ENCODE peak calls at places on chromosomes 7 and 10, in five cellular contexts. V is CD14-positive monocyte, Q is heart left ventricle, N is dorsolateral prefrontal cortex, A is H9. K is an unnamed sample.

GRCh38 chr10:100153239-100153840 is 32.5 kb downstream of the ERLIN1 start:
- DNase-seq in V (no peak), Q (no peak), N (no peak), A (no peak), K (no peak)

GRCh38 chr7:24406053-24406561 is 122.1 kb downstream of the NPY start:
- DNase-seq in V (no peak), Q (no peak), N (no peak), A (peak; percentile 64), K (no peak)

GRCh38 chr10:102511562-102512274 is 7.9 kb downstream of the SUFU start:
- DNase-seq in V (no peak), Q (no peak), N (no peak), A (no peak), K (no peak)

GRCh38 chr7:79176859-79177477 is 276.5 kb downstream of the MAGI2 start:
- DNase-seq in V (no peak), Q (no peak), N (peak; percentile 13), A (no peak), K (no peak)

GRCh38 chr7:156220078-156220605 is 407.9 kb upstream of the SHH start:
- DNase-seq in V (no peak), Q (peak; percentile 1), N (no peak), A (no peak), K (no peak)

GRCh38 chr7:19224951-19225350 is 79.7 kb upstream of the FERD3L start:
- DNase-seq in V (no peak), Q (no peak), N (no peak), A (no peak), K (no peak)

GRCh38 chr10:11878776-11879175 is 55.6 kb downstream of the PROSER2 start:
- DNase-seq in V (no peak), Q (no peak), N (no peak), A (no peak), K (peak; percentile 46)

GRCh38 chr7:26429168-26429567 is 137.5 kb downstream of the SNX10 start:
- DNase-seq in V (no peak), Q (no peak), N (no peak), A (no peak), K (no peak)

GRCh38 chr10:131942455-131942854 is 39.3 kb downstream of the BNIP3 start:
- DNase-seq in V (no peak), Q (no peak), N (no peak), A (no peak), K (no peak)

GRCh38 chr10:59706851-59707797 is 2.5 kb downstream of the SLC16A9 start:
- DNase-seq in V (no peak), Q (no peak), N (no peak), A (no peak), K (no peak)

GRCh38 chr7:125465527-125465926 is 535.9 kb upstream of the POT1 start:
- DNase-seq in V (no peak), Q (no peak), N (no peak), A (no peak), K (no peak)

DNA sequence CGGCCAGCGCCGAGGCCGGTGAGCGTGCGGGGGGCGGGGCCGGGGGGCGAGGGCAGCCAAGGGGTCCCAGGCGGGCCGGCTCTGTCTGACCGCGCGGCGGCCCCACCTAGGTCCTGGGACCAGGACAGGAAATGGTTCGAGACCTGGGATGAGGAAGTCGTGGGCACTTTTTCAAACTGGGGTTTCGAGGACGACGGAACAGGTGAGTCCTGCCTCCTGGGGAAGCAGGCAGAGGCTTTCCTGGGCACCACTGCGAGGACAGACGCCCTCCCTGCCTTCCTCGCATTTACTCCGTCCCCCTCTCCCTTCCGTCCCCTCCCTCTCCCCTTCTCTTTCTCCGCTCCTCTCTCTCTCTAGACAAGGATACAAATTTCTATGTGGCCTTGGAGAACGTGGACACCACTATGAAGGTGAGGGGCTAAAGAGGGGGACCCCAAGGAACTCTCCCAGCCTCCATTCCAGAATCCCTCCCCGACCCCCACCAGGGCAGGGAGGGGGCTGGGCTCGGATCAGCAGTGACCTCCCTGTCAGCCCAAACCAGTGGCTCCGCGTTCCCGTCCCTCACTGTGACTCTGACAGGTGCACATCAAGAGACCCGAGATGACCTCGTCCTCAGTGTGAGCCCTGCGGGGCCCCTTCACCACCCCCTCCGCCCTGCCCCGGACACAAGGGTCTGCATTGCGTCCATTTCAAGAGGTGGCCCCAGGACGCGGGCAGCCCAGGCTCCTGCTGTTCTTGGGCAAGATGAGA is 2.6 kb upstream of the MUC12 start:
- DNase-seq in V (no peak), Q (no peak), N (no peak), A (peak; percentile 50), K (no peak)
- TF ChIP-seq CTCF in V (peak; percentile 34), Q (no peak), N (no peak), A (no peak), K (no peak)

GRCh38 chr10:124296121-124296812 is 122.5 kb downstream of the OAT start:
- DNase-seq in V (peak; percentile 35), Q (no peak), N (peak; percentile 56), A (peak; percentile 40), K (peak; percentile 44)
- TF ChIP-seq CTCF in V (no peak), Q (no peak), N (no peak), A (peak; percentile 49), K (no peak)

DNA sequence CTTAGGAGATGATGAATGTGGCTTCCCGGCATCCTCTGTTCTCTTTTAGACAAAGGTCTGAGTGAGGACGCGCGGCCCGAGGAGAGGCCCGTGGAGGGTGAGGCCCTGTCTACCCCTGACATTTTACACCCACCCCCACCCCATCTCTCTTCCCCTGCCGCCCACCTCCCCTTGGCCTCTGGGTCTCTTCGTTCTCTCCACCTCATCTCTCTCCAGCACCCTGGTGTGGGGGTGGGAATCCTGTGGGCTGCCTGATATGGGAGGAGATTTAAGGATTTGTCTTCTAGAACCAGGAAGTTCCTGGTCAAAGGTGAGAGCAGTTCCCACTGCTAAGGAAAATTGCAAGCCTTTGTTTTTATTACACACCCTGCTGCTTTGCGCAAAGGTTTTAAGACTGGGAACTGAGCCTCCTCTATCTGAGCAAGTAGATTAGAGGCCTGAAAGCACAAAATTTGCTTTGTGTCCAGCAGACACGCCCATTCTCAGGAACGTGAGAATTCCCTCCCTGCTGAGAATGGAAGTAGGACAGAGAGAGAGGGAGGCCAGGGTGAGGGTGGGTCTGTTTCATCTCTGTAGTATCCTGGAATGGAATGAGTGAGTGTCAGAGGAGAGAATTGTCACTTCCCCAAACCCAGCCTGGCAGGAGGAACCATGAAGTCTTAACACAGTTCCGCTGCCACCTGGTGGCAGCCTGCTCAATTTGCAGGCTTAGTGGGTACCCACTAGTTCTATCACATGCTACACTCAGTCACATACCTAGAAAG is 91.2 kb downstream of the GTF2IRD1 start:
- DNase-seq in V (no peak), Q (no peak), N (no peak), A (peak; percentile 70), K (no peak)
- TF ChIP-seq CTCF in V (peak; percentile 70), Q (peak; percentile 14), N (peak; percentile 40), A (peak; percentile 90), K (peak; percentile 36)

DNA sequence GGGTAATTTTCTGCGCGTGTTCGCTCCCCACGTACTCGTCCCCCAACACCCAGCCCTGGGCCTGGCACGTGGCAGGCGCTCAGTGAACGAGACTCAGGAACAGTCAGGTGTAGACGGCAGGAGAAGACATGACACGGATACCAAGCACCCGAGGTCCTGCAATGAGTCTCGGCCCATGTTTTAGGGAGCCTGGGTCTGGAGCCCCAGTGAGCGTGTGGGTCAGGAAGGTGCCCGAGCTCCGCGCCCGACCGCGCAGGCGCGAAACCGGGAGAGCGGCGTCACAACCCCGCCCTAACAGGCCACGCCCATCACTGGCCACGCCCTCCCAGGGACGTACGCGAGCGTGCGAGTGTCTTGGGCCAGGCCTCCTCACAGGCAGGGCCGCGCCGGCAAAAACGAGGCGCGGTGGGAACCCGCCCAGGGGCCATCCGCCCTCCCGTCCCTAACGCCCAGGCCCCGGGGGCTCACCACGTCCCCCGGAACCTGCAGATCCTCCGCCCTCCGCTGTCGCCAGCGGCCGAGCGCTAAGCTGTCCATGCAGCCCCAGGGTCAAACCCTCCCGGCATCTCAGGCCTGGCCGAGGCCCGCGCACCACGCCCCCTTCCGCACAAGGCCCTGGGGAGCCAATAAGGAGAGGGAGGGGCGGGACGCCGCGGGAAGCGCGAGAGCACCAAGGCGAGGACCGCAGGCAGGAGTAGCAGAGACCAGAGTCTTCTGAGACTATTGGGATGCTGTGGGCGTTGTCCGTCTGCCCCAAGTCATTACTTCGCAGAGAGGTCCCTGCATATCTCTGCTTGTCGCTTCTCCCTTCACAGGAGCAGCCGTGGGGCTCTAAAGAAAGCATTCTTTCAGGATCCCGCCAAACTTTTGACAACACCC is at the start of gene C10orf143:
- DNase-seq in V (peak; percentile 96), Q (peak; percentile 98), N (peak; percentile 97), A (peak; percentile 98), K (peak; percentile 99)
- TF ChIP-seq CTCF in V (no peak), Q (no peak), N (peak; percentile 8), A (no peak), K (no peak)

DNA sequence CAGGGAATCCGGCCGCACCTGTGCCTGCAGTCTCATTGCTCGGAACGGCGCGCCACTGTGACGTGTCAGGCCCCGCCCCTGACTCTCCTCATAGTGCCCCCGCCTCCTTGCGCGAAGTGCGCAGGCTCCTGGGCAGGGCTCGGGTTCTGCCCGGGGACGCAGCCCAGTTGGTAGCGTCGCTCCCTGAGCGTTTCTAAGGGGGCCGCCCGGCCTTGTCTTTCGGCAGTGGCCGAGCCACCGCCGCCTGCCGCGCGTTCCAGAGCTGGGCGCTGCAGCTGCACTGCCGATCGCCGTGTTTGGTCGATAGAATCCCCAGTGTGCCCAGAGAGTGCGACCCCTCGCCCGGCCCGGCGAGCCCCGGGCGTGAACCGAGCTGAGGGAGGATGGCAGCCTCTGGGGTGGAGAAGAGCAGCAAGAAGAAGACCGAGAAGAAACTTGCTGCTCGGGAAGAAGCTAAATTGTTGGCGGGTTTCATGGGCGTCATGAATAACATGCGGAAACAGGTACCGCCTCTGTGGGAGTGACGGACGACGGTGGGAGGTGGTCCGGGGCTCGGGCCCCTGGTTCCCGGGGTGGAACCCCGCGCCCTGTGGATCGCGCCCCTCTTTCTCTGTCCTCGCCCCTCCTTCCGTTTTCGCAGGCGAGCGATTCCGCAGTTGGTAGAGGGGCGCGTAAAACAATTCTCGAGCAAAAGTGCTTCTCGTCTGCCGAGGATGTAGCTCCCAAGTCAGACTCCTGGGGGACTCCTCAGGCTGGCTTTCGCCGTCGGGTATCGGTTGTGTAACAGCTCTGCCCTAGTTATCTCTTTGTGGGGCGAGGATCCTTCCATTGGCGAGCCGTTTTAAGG is at the start of gene KLHL7:
- DNase-seq in V (peak; percentile 90), Q (peak; percentile 96), N (peak; percentile 98), A (peak; percentile 97), K (peak; percentile 98)
- TF ChIP-seq CTCF in V (peak; percentile 15), Q (no peak), N (no peak), A (no peak), K (no peak)

GRCh38 chr7:91093181-91093580 is 171.1 kb upstream of the FZD1 start:
- DNase-seq in V (no peak), Q (no peak), N (no peak), A (no peak), K (no peak)

GRCh38 chr7:91090684-91091083 is 173.5 kb upstream of the FZD1 start:
- DNase-seq in V (no peak), Q (no peak), N (no peak), A (no peak), K (no peak)

GRCh38 chr7:91089382-91089963 is 174.8 kb upstream of the FZD1 start:
- DNase-seq in V (no peak), Q (no peak), N (no peak), A (no peak), K (no peak)

GRCh38 chr7:91088156-91088555 is 176.1 kb upstream of the FZD1 start:
- DNase-seq in V (no peak), Q (no peak), N (no peak), A (no peak), K (no peak)

GRCh38 chr7:91091631-91092030 is 172.6 kb upstream of the FZD1 start:
- DNase-seq in V (no peak), Q (no peak), N (no peak), A (no peak), K (no peak)
- TF ChIP-seq CTCF in V (no peak), Q (no peak), N (no peak), A (no peak), K (no peak)